ENCODE peak calls at places on chromosome 5, in five cellular contexts. A is naive B cell, C is A549, I is mucosa of gallbladder, V is HCEC 1CT. U is an unnamed sample.
A peak's percentile ranks its signal among the peaks of the same experiment; 100 is the strongest.

GRCh38 chr5:57817001-57817453 is 334.4 kb upstream of the ACTBL2 start:
- DNase-seq in V (peak; percentile 17), I (no peak), A (no peak), C (no peak), U (no peak)

GRCh38 chr5:171323806-171324632 is 15.0 kb downstream of the TLX3 start:
- DNase-seq in A (no peak), C (no peak), I (no peak), V (no peak), U (no peak)

GRCh38 chr5:36060516-36060885 is 6.2 kb downstream of the UGT3A2 start:
- DNase-seq in V (peak; percentile 29), I (no peak), A (no peak), C (peak; percentile 13), U (no peak)

GRCh38 chr5:142800776-142801494 is 30.8 kb downstream of the ARHGAP26 start:
- DNase-seq in I (no peak), A (peak; percentile 69), C (no peak), V (no peak), U (no peak)

GRCh38 chr5:90290648-90291047 is 118.9 kb downstream of the CETN3 start:
- DNase-seq in I (no peak), V (no peak), C (no peak), A (no peak), U (no peak)

GRCh38 chr5:10621837-10622236 is 58.0 kb downstream of the ANKRD33B start:
- DNase-seq in V (no peak), I (no peak), C (no peak), A (no peak), U (no peak)

GRCh38 chr5:42628821-42629220 is 127.8 kb upstream of the CCDC152 start:
- DNase-seq in I (no peak), A (no peak), V (no peak), C (no peak), U (no peak)

GRCh38 chr5:132471944-132472343 is 18.6 kb downstream of the IRF1 start:
- DNase-seq in I (no peak), A (no peak), C (no peak), V (no peak), U (no peak)

GRCh38 chr5:145347026-145347616 is 488.0 kb downstream of the PRELID2 start:
- DNase-seq in V (peak; percentile 69), A (no peak), I (no peak), C (no peak), U (no peak)

GRCh38 chr5:102152906-102153787 is 142.9 kb downstream of the SLCO4C1 start:
- DNase-seq in I (no peak), C (no peak), A (peak; percentile 1), V (peak; percentile 11), U (no peak)

GRCh38 chr5:82512025-82512424 is 233.9 kb upstream of the RPS23 start:
- DNase-seq in A (no peak), I (no peak), C (no peak), V (no peak), U (no peak)

GRCh38 chr5:72508241-72509170 is 1.3 kb upstream of the ZNF366 start:
- DNase-seq in C (no peak), I (no peak), V (no peak), A (peak; percentile 64), U (no peak)

GRCh38 chr5:114658179-114658578 is 296.3 kb downstream of the KCNN2 start:
- DNase-seq in V (no peak), I (no peak), C (no peak), A (no peak), U (no peak)

GRCh38 chr5:181114844-181115778 is 15.9 kb downstream of the OR2V1 start:
- DNase-seq in C (peak; percentile 58), I (no peak), A (peak; percentile 26), V (peak; percentile 38), U (peak; percentile 77)

U was measured in thyroid gland.